ENCODE peak calls at places on chromosomes 16 and 17, in five cellular contexts. Q, X, N, Z and F are unnamed samples.

GRCh38 chr17:33322063-33322462 is 29.0 kb upstream of the ASIC2 start:
- DNase-seq in X (peak), Q (no peak), Z (no peak), N (no peak), F (no peak)

GRCh38 chr17:43449470-43450202 is 34.1 kb upstream of the DHX8 start:
- DNase-seq in X (no peak), Q (no peak), N (peak), Z (no peak), F (no peak)

GRCh38 chr17:61469949-61470348 is 17.7 kb downstream of the TBX4 start:
- DNase-seq in X (no peak), Z (peak), Q (no peak), N (no peak), F (no peak)

GRCh38 chr17:83155128-83156081 is 76.0 kb downstream of the METRNL start:
- DNase-seq in Z (no peak), Q (peak), X (no peak), N (peak), F (peak)

GRCh38 chr16:2514333-2515179 is 804 bp downstream of the ATP6V0C start:
- DNase-seq in X (no peak), Z (no peak), Q (no peak), N (peak), F (peak)

GRCh38 chr17:51764387-51764971 is 394.0 kb downstream of the CA10 start:
- DNase-seq in X (peak), Q (peak), N (peak), Z (no peak), F (no peak)

GRCh38 chr16:81384006-81384405 is 60.6 kb upstream of the CMIP start:
- DNase-seq in Q (no peak), N (no peak), X (no peak), Z (no peak), F (no peak)

GRCh38 chr16:2085669-2086068 is 37.9 kb downstream of the TSC2 start:
- DNase-seq in Q (no peak), X (no peak), Z (no peak), N (no peak), F (no peak)

GRCh38 chr16:21713549-21714368 is 50.0 kb downstream of the OTOA start:
- DNase-seq in N (no peak), Q (no peak), Z (no peak), X (no peak), F (no peak)

GRCh38 chr17:80970044-80970761 is 21.4 kb upstream of the CHMP6 start:
- DNase-seq in X (peak), N (no peak), Q (no peak), Z (no peak), F (no peak)

GRCh38 chr17:40218740-40219072 is 398 bp upstream of the WIPF2 start:
- DNase-seq in X (peak), Z (peak), N (peak), Q (peak), F (peak)

DNA sequence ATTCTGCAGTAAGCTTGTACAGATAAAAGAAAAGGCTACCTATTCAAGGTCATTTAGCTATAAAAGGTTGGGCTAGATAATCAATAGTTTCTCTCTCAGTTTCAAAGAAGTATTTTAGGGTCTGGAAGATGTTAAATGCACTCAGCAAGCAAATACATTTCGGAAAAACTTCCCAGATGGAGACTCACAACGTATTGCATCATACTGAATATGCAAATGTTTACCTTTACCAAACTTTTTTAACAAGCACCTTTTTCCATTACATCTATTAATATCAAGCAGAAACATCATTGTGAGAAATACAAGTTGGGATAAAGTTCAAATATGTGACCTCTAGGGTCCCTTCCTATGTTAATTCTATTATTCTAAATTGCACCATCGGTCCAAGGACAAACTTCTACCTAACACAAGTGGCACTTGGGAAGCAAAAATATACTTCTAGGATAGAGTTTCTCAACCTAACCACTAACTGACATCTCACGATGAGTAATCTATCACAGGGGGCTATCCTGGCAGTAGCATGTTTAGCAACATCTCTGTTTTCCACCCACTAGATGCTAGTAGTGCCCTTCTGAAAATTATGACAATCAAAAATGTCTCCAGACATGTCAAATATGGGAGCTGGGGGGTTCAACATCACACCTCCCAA is 14.6 kb downstream of the KANSL1 start:
- DNase-seq in N (no peak), Z (no peak), Q (no peak), X (no peak), F (no peak)
- H3K27ac ChIP-seq in N (no peak), Z (no peak), Q (no peak), X (no peak), F (no peak)

DNA sequence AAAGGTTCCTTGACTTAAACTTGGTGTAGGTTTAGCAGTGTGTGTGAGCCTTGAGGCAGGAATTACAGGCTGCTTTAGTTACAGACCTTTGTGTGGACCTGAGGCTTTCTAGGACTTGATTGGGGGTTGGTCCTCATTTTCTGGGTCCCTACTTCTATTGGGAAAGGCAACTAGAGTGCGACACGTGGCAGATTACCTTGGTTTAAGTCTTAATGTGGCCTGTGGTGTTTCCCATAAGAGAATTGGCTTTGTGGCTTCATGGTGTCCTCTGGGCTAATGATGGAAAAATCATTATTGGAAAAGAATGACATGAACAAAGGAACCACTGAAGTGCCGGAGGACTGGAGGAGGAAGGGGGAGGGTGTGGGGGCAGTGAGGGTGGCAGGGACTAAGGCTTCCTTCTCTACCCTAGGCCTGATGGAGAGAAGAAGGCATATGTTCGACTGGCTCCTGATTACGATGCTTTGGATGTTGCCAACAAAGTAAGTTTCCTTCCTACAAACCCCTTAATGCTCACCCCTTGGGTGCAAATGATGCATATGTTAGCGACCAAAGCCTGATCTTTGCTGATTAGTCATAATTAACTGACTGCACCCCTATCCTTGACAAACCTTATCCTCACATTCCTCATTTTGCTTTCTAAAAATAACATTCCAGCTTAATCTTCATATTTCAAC is 2.7 kb downstream of the TLCD1 start:
- DNase-seq in X (no peak), Z (no peak), Q (no peak), N (no peak), F (no peak)
- H3K4me3 ChIP-seq in X (no peak), Z (no peak), Q (no peak), N (no peak), F (no peak)

DNA sequence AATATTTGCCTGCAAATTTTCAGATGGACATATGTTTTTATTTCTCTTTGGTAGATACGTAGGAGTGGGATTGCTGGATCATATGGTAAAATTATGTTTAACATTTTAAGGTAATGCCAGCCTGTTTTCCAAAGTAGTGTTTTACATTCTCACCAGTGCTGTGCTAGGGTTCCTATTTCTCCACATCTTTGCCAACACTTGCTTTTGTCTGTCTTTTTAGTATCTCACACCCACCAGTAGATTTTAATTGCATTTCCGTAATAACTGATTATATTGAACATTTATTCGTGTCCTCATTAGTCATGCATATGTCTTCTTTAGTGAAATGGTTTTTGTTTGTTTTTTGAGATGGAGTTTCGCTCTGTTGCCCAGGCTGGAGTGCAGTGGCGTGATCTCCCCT is 58.4 kb downstream of the MRTFB start:
- DNase-seq in Z (no peak), X (no peak), N (no peak), Q (no peak), F (no peak)
- H3K27ac ChIP-seq in Z (no peak), X (no peak), N (no peak), Q (no peak), F (no peak)

GRCh38 chr17:68329331-68329730 is 38.0 kb downstream of the ARSG start:
- DNase-seq in N (no peak), X (no peak), Z (no peak), Q (no peak), F (no peak)

GRCh38 chr17:68328676-68329075 is 37.4 kb downstream of the ARSG start:
- DNase-seq in N (no peak), Z (no peak), Q (no peak), X (no peak), F (no peak)

DNA sequence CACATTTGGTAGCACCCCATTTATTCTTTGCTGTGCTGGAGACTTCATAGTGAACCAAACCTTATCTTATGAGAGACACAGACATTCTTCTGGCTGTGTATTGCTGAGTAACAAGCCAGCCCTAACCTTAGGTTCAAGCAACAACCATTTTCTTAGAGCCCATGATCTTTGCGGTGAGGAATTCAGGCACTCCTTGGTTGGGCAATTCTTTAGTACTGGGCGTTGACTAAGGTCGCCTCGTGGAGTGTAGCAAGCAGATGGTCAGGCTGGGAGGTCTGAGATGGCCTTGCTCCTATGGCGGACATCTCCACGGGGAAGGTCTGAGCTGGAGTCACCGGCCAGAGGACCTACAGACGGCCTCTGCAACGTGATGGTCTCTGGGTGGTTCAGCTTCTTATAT is 43.1 kb downstream of the ARSG start:
- DNase-seq in Z (no peak), X (no peak), Q (no peak), N (no peak), F (no peak)
- H3K4me3 ChIP-seq in Z (no peak), X (no peak), Q (no peak), N (no peak), F (no peak)

DNA sequence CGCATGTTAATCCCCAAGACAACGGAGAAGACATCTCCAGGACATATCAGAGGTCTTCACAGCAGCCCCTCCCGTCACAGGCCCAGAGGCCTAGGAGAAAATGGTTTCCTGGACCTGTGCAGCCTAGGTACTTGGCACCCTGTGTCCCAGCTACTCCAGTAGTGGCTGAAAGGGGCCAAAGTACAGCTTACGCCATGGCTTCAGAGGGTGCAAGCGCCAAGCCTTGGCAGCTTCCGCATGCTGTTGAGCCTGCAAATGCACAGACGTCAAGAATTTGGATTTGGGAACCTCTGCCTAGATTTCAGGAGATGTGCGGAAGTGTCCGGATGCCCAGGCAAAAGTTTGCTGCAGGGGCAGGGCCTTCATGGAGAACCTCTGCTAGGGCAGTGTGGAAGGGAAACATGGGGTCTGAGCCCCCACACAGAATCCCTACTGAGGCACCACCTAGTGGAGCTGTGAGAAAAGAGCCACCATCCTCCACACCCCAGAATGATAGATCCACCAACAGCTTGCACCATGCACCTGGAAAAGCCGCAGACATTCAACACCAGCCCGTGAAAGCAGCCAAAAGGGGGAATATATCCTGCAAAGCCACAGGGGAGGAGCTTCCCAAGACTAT is 159.3 kb upstream of the COX10 start:
- DNase-seq in Z (no peak), Q (no peak), X (no peak), N (no peak), F (no peak)
- H3K27ac ChIP-seq in Z (no peak), Q (no peak), X (no peak), N (no peak), F (no peak)

DNA sequence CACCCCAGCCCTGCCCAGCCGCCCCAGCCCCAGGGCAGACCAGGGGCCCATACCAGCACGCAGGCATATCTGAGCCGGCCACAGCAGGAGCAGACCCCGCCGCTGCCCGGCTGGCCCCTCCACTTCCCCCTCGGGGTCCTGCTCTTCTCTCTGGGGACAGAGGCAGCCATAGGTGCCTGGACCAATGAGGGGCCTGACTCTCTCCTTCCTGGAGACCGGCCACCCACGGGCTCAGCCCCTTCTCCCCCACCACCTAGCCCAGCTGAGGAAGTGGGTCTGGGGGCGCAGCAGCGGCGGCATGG is 3.8 kb downstream of the TMC6 start:
- DNase-seq in N (no peak), Q (no peak), X (no peak), Z (no peak), F (no peak)
- H3K4me3 ChIP-seq in N (no peak), Q (no peak), X (no peak), Z (peak), F (no peak)

GRCh38 chr17:676965-677364 is 37.7 kb downstream of the VPS53 start:
- DNase-seq in X (no peak), Z (no peak), N (no peak), Q (no peak), F (no peak)
- H3K27ac ChIP-seq in X (no peak), Z (no peak), N (no peak), Q (peak), F (no peak)

GRCh38 chr17:48162946-48163506 is 55.5 kb downstream of the SNX11 start:
- DNase-seq in N (peak), Q (no peak), Z (no peak), X (no peak), F (no peak)
- H3K4me3 ChIP-seq in N (no peak), Q (no peak), Z (peak), X (no peak), F (no peak)

GRCh38 chr16:426906-427249 is 1.4 kb downstream of the RAB11FIP3 start:
- DNase-seq in Z (no peak), X (no peak), N (no peak), Q (no peak), F (no peak)
- H3K27ac ChIP-seq in Z (no peak), X (peak), N (peak), Q (peak), F (no peak)

GRCh38 chr17:64781013-64781392 is 118.9 kb upstream of the SMURF2 start:
- DNase-seq in X (no peak), Q (no peak), N (no peak), Z (no peak), F (peak)

GRCh38 chr17:64780096-64781012 is 118.2 kb upstream of the SMURF2 start:
- DNase-seq in N (peak), Z (peak), X (no peak), Q (no peak), F (peak)

GRCh38 chr17:64783556-64784352 is 121.6 kb upstream of the SMURF2 start:
- DNase-seq in Q (no peak), Z (peak), X (no peak), N (peak), F (no peak)

GRCh38 chr17:64781394-64781793 is 119.3 kb upstream of the SMURF2 start:
- DNase-seq in Q (peak), N (no peak), Z (peak), X (no peak), F (peak)

GRCh38 chr17:64781810-64782555 is 119.9 kb upstream of the SMURF2 start:
- DNase-seq in Z (peak), N (no peak), Q (no peak), X (no peak), F (no peak)
- H3K4me3 ChIP-seq in Z (peak), N (no peak), Q (peak), X (peak), F (peak)